ENCODE peak calls at places on chromosome X, in seven cellular contexts. I is HFF-Myc; A is activated naive CD8-positive, alpha-beta T cell treated with anti-CD3 and anti-CD28 coated beads, Interleukin-2, amount 50 U/mL, for 24 hours; Y is activated T-cell treated with anti-CD3 and anti-CD28 coated beads, Interleukin-2, amount 50 U/mL, for 48 hours; X is T47D; Z is iris pigment epithelial cell; K is GM13976. U is an unnamed sample.
A peak's percentile ranks its signal among the peaks of the same experiment; 100 is the strongest.

GRCh38 chrX:131262738-131263679 is 26.1 kb downstream of the IGSF1 start:
- DNase-seq in I (no peak), A (peak; percentile 5), Y (peak; percentile 57), X (no peak), Z (no peak), K (no peak), U (no peak)

GRCh38 chrX:129193357-129193756 is 329.9 kb downstream of the SMARCA1 start:
- DNase-seq in I (no peak), A (no peak), Y (no peak), X (no peak), Z (no peak), K (no peak), U (no peak)

GRCh38 chrX:130174051-130174704 is 2.4 kb downstream of the RAB33A start:
- DNase-seq in I (no peak), A (no peak), Y (no peak), X (peak; percentile 9), Z (peak; percentile 50), K (no peak), U (no peak)

GRCh38 chrX:78693547-78693946 is 34.4 kb upstream of the RTL3 start:
- DNase-seq in I (no peak), A (no peak), Y (no peak), X (no peak), Z (no peak), K (no peak), U (no peak)

GRCh38 chrX:153537526-153538295 is 20.3 kb downstream of the ATP2B3 start:
- DNase-seq in I (no peak), A (no peak), Y (no peak), X (no peak), Z (no peak), K (no peak), U (no peak)

GRCh38 chrX:38664285-38664684 is 102.9 kb downstream of the TSPAN7 start:
- DNase-seq in I (no peak), A (no peak), Y (no peak), X (peak; percentile 15), Z (peak; percentile 54), K (peak; percentile 12), U (no peak)

GRCh38 chrX:150507251-150507856 is 61.1 kb upstream of the MTM1 start:
- DNase-seq in I (no peak), A (no peak), Y (no peak), X (no peak), Z (no peak), K (no peak), U (no peak)

GRCh38 chrX:1400049-1400448 is 8.1 kb upstream of the SLC25A6 start:
- DNase-seq in I (no peak), A (no peak), Y (no peak), X (no peak), Z (no peak), K (no peak), U (no peak)

GRCh38 chrX:155065035-155065734 is 5.8 kb downstream of the CMC4 start:
- DNase-seq in I (no peak), A (no peak), Y (no peak), X (no peak), Z (peak; percentile 72), K (no peak), U (no peak)

GRCh38 chrX:120145295-120145925 is 13.0 kb upstream of the RHOXF2 start:
- DNase-seq in I (no peak), A (no peak), Y (no peak), X (no peak), Z (no peak), K (no peak), U (no peak)

GRCh38 chrX:123184858-123185251 is 777 bp downstream of the GRIA3 start:
- DNase-seq in I (no peak), A (no peak), Y (no peak), X (no peak), Z (no peak), K (peak; percentile 18), U (no peak)

GRCh38 chrX:87941841-87942240 is 424.2 kb downstream of the KLHL4 start:
- DNase-seq in I (no peak), A (no peak), Y (no peak), X (no peak), Z (no peak), K (no peak), U (no peak)

GRCh38 chrX:16222123-16222522 is 54.8 kb downstream of the MAGEB17 start:
- DNase-seq in I (no peak), A (no peak), Y (no peak), X (no peak), Z (peak; percentile 67), K (no peak), U (no peak)

GRCh38 chrX:17860179-17860780 is 818 bp downstream of the RAI2 start:
- DNase-seq in I (no peak), A (no peak), Y (no peak), X (no peak), Z (peak; percentile 3), K (no peak), U (peak; percentile 4)

GRCh38 chrX:71609095-71609750 is 9.1 kb downstream of the CXCR3 start:
- DNase-seq in I (no peak), A (no peak), Y (no peak), X (no peak), Z (no peak), K (no peak), U (no peak)

GRCh38 chrX:13661735-13662536 is 9.0 kb downstream of the TCEANC start:
- DNase-seq in I (no peak), A (no peak), Y (no peak), X (no peak), Z (no peak), K (peak; percentile 23), U (no peak)

GRCh38 chrX:281166-281999 is at the start of gene PLCXD1:
- DNase-seq in I (no peak), A (peak; percentile 28), Y (no peak), X (no peak), Z (peak; percentile 20), K (peak; percentile 78), U (no peak)

GRCh38 chrX:136272325-136272724 is 21.1 kb upstream of the MAP7D3 start:
- DNase-seq in I (no peak), A (no peak), Y (no peak), X (no peak), Z (no peak), K (no peak), U (no peak)

GRCh38 chrX:108537005-108537404 is 97.4 kb downstream of the COL4A5 start:
- DNase-seq in I (no peak), A (no peak), Y (no peak), X (no peak), Z (peak; percentile 55), K (peak; percentile 15), U (peak; percentile 7)

U was measured in prostate gland.